ENCODE peak calls at places on chromosome X, in eight cellular contexts. One of them, this sample, is unnamed.

GRCh38 chrX:109793191-109793590 is 60.1 kb upstream of the ACSL4 start:
- DNase-seq in activated T-helper 1 cell treated with Interleukin-2 at 50 U/mL for 16 hours: no peak
- DNase-seq in fibroblast of mammary gland: no peak
- DNase-seq in NT2/D1: no peak
- DNase-seq in amygdala: no peak
- DNase-seq in activated CD8-positive, alpha-beta T cell treated with anti-CD3 and anti-CD28 coated beads, Interleukin-2, amount 10 ng/mL, durations not matched to agents 7 days and 5 days: no peak
- DNase-seq in stimulated activated CD8-positive, alpha-beta memory T cell treated with anti-CD3 and anti-CD28 coated beads, Interleukin-7, amount 100 ng/mL, for 24 hours: no peak
- DNase-seq in GM23248: no peak
- DNase-seq in this sample: no peak

GRCh38 chrX:123988423-123989116 is 27.1 kb downstream of the STAG2 start:
- DNase-seq in activated CD8-positive, alpha-beta T cell treated with anti-CD3 and anti-CD28 coated beads, Interleukin-2, amount 10 ng/mL, durations not matched to agents 7 days and 5 days: no peak
- DNase-seq in fibroblast of mammary gland: no peak
- DNase-seq in amygdala: no peak
- DNase-seq in stimulated activated CD8-positive, alpha-beta memory T cell treated with anti-CD3 and anti-CD28 coated beads, Interleukin-7, amount 100 ng/mL, for 24 hours: no peak
- DNase-seq in GM23248: no peak
- DNase-seq in NT2/D1: no peak
- DNase-seq in activated T-helper 1 cell treated with Interleukin-2 at 50 U/mL for 16 hours: no peak
- DNase-seq in this sample: no peak

GRCh38 chrX:100615015-100615414 is 21.6 kb downstream of the TSPAN6 start:
- DNase-seq in stimulated activated CD8-positive, alpha-beta memory T cell treated with anti-CD3 and anti-CD28 coated beads, Interleukin-7, amount 100 ng/mL, for 24 hours: no peak
- DNase-seq in activated T-helper 1 cell treated with Interleukin-2 at 50 U/mL for 16 hours: no peak
- DNase-seq in GM23248: peak; percentile 70
- DNase-seq in activated CD8-positive, alpha-beta T cell treated with anti-CD3 and anti-CD28 coated beads, Interleukin-2, amount 10 ng/mL, durations not matched to agents 7 days and 5 days: no peak
- DNase-seq in amygdala: no peak
- DNase-seq in NT2/D1: peak; percentile 27
- DNase-seq in fibroblast of mammary gland: peak; percentile 75
- DNase-seq in this sample: peak; percentile 67

GRCh38 chrX:71586929-71587328 is 8.7 kb downstream of the GCNA start:
- DNase-seq in amygdala: no peak
- DNase-seq in fibroblast of mammary gland: no peak
- DNase-seq in activated CD8-positive, alpha-beta T cell treated with anti-CD3 and anti-CD28 coated beads, Interleukin-2, amount 10 ng/mL, durations not matched to agents 7 days and 5 days: no peak
- DNase-seq in activated T-helper 1 cell treated with Interleukin-2 at 50 U/mL for 16 hours: no peak
- DNase-seq in GM23248: no peak
- DNase-seq in NT2/D1: no peak
- DNase-seq in stimulated activated CD8-positive, alpha-beta memory T cell treated with anti-CD3 and anti-CD28 coated beads, Interleukin-7, amount 100 ng/mL, for 24 hours: no peak
- DNase-seq in this sample: no peak

GRCh38 chrX:37697169-37697760 is 11.7 kb downstream of the XK start:
- DNase-seq in amygdala: no peak
- DNase-seq in GM23248: no peak
- DNase-seq in activated CD8-positive, alpha-beta T cell treated with anti-CD3 and anti-CD28 coated beads, Interleukin-2, amount 10 ng/mL, durations not matched to agents 7 days and 5 days: no peak
- DNase-seq in stimulated activated CD8-positive, alpha-beta memory T cell treated with anti-CD3 and anti-CD28 coated beads, Interleukin-7, amount 100 ng/mL, for 24 hours: no peak
- DNase-seq in fibroblast of mammary gland: no peak
- DNase-seq in activated T-helper 1 cell treated with Interleukin-2 at 50 U/mL for 16 hours: no peak
- DNase-seq in NT2/D1: no peak
- DNase-seq in this sample: no peak

GRCh38 chrX:44935640-44936039 is 62.7 kb downstream of the KDM6A start:
- DNase-seq in GM23248: no peak
- DNase-seq in activated CD8-positive, alpha-beta T cell treated with anti-CD3 and anti-CD28 coated beads, Interleukin-2, amount 10 ng/mL, durations not matched to agents 7 days and 5 days: no peak
- DNase-seq in activated T-helper 1 cell treated with Interleukin-2 at 50 U/mL for 16 hours: no peak
- DNase-seq in NT2/D1: no peak
- DNase-seq in fibroblast of mammary gland: no peak
- DNase-seq in amygdala: no peak
- DNase-seq in stimulated activated CD8-positive, alpha-beta memory T cell treated with anti-CD3 and anti-CD28 coated beads, Interleukin-7, amount 100 ng/mL, for 24 hours: no peak
- DNase-seq in this sample: peak; percentile 85

GRCh38 chrX:151985955-151986354 is 11.5 kb upstream of the GABRE start:
- DNase-seq in activated CD8-positive, alpha-beta T cell treated with anti-CD3 and anti-CD28 coated beads, Interleukin-2, amount 10 ng/mL, durations not matched to agents 7 days and 5 days: no peak
- DNase-seq in NT2/D1: no peak
- DNase-seq in GM23248: peak; percentile 82
- DNase-seq in stimulated activated CD8-positive, alpha-beta memory T cell treated with anti-CD3 and anti-CD28 coated beads, Interleukin-7, amount 100 ng/mL, for 24 hours: no peak
- DNase-seq in fibroblast of mammary gland: peak; percentile 80
- DNase-seq in activated T-helper 1 cell treated with Interleukin-2 at 50 U/mL for 16 hours: no peak
- DNase-seq in amygdala: no peak
- DNase-seq in this sample: no peak

GRCh38 chrX:74536142-74537010 is 78.0 kb downstream of the RLIM start:
- DNase-seq in activated T-helper 1 cell treated with Interleukin-2 at 50 U/mL for 16 hours: peak; percentile 4
- DNase-seq in activated CD8-positive, alpha-beta T cell treated with anti-CD3 and anti-CD28 coated beads, Interleukin-2, amount 10 ng/mL, durations not matched to agents 7 days and 5 days: peak; percentile 33
- DNase-seq in amygdala: peak; percentile 14
- DNase-seq in NT2/D1: peak; percentile 36
- DNase-seq in GM23248: peak; percentile 82
- DNase-seq in fibroblast of mammary gland: peak; percentile 85
- DNase-seq in stimulated activated CD8-positive, alpha-beta memory T cell treated with anti-CD3 and anti-CD28 coated beads, Interleukin-7, amount 100 ng/mL, for 24 hours: no peak
- DNase-seq in this sample: peak; percentile 51

GRCh38 chrX:40780123-40780522 is 44.8 kb upstream of the MED14 start:
- DNase-seq in activated T-helper 1 cell treated with Interleukin-2 at 50 U/mL for 16 hours: no peak
- DNase-seq in activated CD8-positive, alpha-beta T cell treated with anti-CD3 and anti-CD28 coated beads, Interleukin-2, amount 10 ng/mL, durations not matched to agents 7 days and 5 days: no peak
- DNase-seq in fibroblast of mammary gland: no peak
- DNase-seq in amygdala: no peak
- DNase-seq in GM23248: no peak
- DNase-seq in stimulated activated CD8-positive, alpha-beta memory T cell treated with anti-CD3 and anti-CD28 coated beads, Interleukin-7, amount 100 ng/mL, for 24 hours: no peak
- DNase-seq in NT2/D1: no peak
- DNase-seq in this sample: no peak

GRCh38 chrX:25034889-25035288 is 19.1 kb upstream of the ARX start:
- DNase-seq in activated CD8-positive, alpha-beta T cell treated with anti-CD3 and anti-CD28 coated beads, Interleukin-2, amount 10 ng/mL, durations not matched to agents 7 days and 5 days: no peak
- DNase-seq in GM23248: peak; percentile 36
- DNase-seq in activated T-helper 1 cell treated with Interleukin-2 at 50 U/mL for 16 hours: no peak
- DNase-seq in amygdala: no peak
- DNase-seq in NT2/D1: no peak
- DNase-seq in fibroblast of mammary gland: peak; percentile 51
- DNase-seq in stimulated activated CD8-positive, alpha-beta memory T cell treated with anti-CD3 and anti-CD28 coated beads, Interleukin-7, amount 100 ng/mL, for 24 hours: no peak
- DNase-seq in this sample: peak; percentile 58

This sample was measured in trophoblast cell.